ENCODE peak calls at places on chromosomes 13 and 19, in ten cellular contexts. X, Z, I, K, E, J, M, C, N and T are unnamed samples.

GRCh38 chr13:46071590-46072249 is 19.2 kb upstream of the ZC3H13 start:
- DNase-seq in M (peak), I (no peak), N (no peak), C (no peak), Z (no peak), E (no peak), X (no peak), K (no peak), J (no peak), T (no peak)

GRCh38 chr19:10318807-10319426 is 3.1 kb upstream of the FDX2 start:
- DNase-seq in N (no peak), X (no peak), I (no peak), K (no peak), E (no peak), C (no peak), Z (no peak), J (no peak), M (no peak), T (no peak)

GRCh38 chr19:46390866-46391265 is 22.5 kb downstream of the CCDC8 start:
- DNase-seq in E (no peak), M (no peak), K (no peak), J (no peak), I (no peak), Z (no peak), X (no peak), N (no peak), C (peak), T (no peak)

GRCh38 chr19:17294051-17294891 is 9.0 kb downstream of the ABHD8 start:
- DNase-seq in I (no peak), K (peak), E (peak), J (peak), Z (no peak), X (peak), N (peak), C (no peak), M (no peak), T (no peak)

GRCh38 chr13:41004875-41005693 is 14.0 kb downstream of the ELF1 start:
- DNase-seq in X (no peak), K (no peak), I (no peak), C (no peak), E (no peak), J (no peak), N (no peak), Z (no peak), M (no peak), T (no peak)

GRCh38 chr13:52743988-52744387 is 4.4 kb upstream of the CNMD start:
- DNase-seq in E (no peak), I (no peak), M (no peak), Z (no peak), N (no peak), J (no peak), K (no peak), X (no peak), C (no peak), T (no peak)

GRCh38 chr13:43298799-43299198 is 275.4 kb downstream of the DNAJC15 start:
- DNase-seq in M (no peak), Z (no peak), I (no peak), C (no peak), X (no peak), E (no peak), N (no peak), J (no peak), K (no peak), T (no peak)

GRCh38 chr13:27171244-27171829 is at the start of gene USP12:
- DNase-seq in X (peak), K (peak), E (peak), J (peak), N (no peak), M (no peak), C (no peak), I (peak), Z (no peak), T (no peak)

GRCh38 chr13:112769615-112770014 is 79.8 kb downstream of the ATP11A start:
- DNase-seq in J (no peak), I (no peak), N (no peak), M (no peak), E (no peak), K (no peak), C (no peak), X (no peak), Z (peak), T (no peak)

GRCh38 chr19:11535792-11536595 is 2.7 kb upstream of the CNN1 start:
- DNase-seq in I (peak), Z (peak), K (peak), J (peak), X (peak), E (peak), M (peak), C (peak), N (peak), T (peak)

GRCh38 chr13:73880365-73880764 is 253.8 kb downstream of the KLF12 start:
- DNase-seq in X (no peak), I (no peak), Z (no peak), J (no peak), M (no peak), K (no peak), N (no peak), E (no peak), C (no peak), T (no peak)

GRCh38 chr19:16571283-16571682 is 932 bp downstream of the SLC35E1 start:
- DNase-seq in E (no peak), J (no peak), X (no peak), Z (peak), N (no peak), K (no peak), I (no peak), M (peak), C (no peak), T (no peak)

GRCh38 chr19:5707576-5708575 is 12.1 kb downstream of the LONP1 start:
- DNase-seq in E (peak), I (no peak), N (no peak), J (no peak), K (no peak), C (peak), Z (no peak), X (peak), M (no peak), T (no peak)

GRCh38 chr19:13215572-13216380 is 65.6 kb downstream of the IER2 start:
- DNase-seq in I (no peak), Z (no peak), N (no peak), M (peak), E (no peak), K (no peak), X (no peak), J (no peak), C (no peak), T (no peak)

GRCh38 chr13:40476175-40476958 is 190.1 kb downstream of the FOXO1 start:
- DNase-seq in M (peak), N (no peak), X (no peak), E (no peak), K (no peak), Z (no peak), C (no peak), J (no peak), I (no peak), T (no peak)

GRCh38 chr13:101915333-101915732 is 462.9 kb downstream of the ITGBL1 start:
- DNase-seq in E (no peak), K (no peak), J (no peak), M (no peak), I (no peak), X (peak), N (no peak), Z (no peak), C (no peak), T (no peak)

GRCh38 chr13:53953205-53953604 is 924.6 kb downstream of the OLFM4 start:
- DNase-seq in K (no peak), X (no peak), J (no peak), Z (no peak), I (no peak), N (no peak), E (no peak), C (peak), M (no peak), T (no peak)

GRCh38 chr13:30862707-30863106 is 43.4 kb upstream of the MEDAG start:
- DNase-seq in K (peak), E (no peak), M (no peak), I (no peak), N (no peak), C (peak), J (no peak), X (no peak), Z (peak), T (no peak)

GRCh38 chr13:85806553-85807175 is 7.4 kb upstream of the SLITRK6 start:
- DNase-seq in E (peak), J (no peak), C (no peak), N (no peak), M (peak), I (no peak), X (peak), K (no peak), Z (no peak), T (no peak)

GRCh38 chr19:5624154-5624663 is 1.3 kb downstream of the SAFB start:
- DNase-seq in E (no peak), C (peak), Z (peak), M (no peak), K (peak), X (peak), I (no peak), J (peak), N (no peak), T (peak)

GRCh38 chr13:21542563-21542962 is 61.4 kb downstream of the MICU2 start:
- DNase-seq in Z (no peak), E (no peak), I (no peak), M (peak), X (no peak), K (no peak), C (no peak), J (no peak), N (no peak), T (no peak)
- TF ChIP-seq CTCF in Z (no peak), E (no peak), I (no peak), M (no peak), X (no peak), K (no peak), C (no peak), J (no peak), N (no peak), T (no peak)

GRCh38 chr13:23610966-23611486 is 40.8 kb downstream of the TNFRSF19 start:
- DNase-seq in C (no peak), J (no peak), Z (no peak), X (no peak), I (no peak), M (no peak), N (no peak), E (no peak), K (no peak), T (no peak)
- TF ChIP-seq EP300 in C (no peak), J (no peak), Z (no peak), X (no peak), I (no peak), M (no peak), N (no peak), E (no peak), K (no peak), T (no peak)

DNA sequence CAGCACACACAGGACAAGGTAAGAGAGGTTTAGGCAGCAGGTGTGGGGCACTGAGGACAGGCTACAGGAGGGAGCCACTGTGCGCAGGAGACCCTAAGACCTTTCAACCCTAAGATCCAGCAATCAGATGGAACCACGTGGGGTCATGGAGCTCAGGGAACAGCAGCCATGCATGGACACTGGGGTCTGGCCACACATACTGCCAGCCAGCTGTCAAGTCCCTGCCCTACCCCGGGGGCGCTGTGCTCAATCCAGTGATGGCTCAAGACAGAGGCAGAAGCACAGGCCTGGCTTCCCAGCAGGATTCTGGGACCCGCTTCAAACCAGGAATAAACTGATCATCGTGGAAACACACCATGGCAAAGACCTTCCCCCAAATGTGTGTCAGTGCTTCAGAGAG is 25.5 kb upstream of the EPHX3 start:
- DNase-seq in Z (no peak), E (no peak), M (no peak), X (no peak), I (no peak), N (no peak), C (no peak), J (no peak), K (no peak), T (no peak)
- TF ChIP-seq POLR2AphosphoS5 in Z (no peak), E (no peak), M (no peak), X (no peak), I (no peak), N (no peak), C (no peak), J (peak), K (no peak), T (no peak)

DNA sequence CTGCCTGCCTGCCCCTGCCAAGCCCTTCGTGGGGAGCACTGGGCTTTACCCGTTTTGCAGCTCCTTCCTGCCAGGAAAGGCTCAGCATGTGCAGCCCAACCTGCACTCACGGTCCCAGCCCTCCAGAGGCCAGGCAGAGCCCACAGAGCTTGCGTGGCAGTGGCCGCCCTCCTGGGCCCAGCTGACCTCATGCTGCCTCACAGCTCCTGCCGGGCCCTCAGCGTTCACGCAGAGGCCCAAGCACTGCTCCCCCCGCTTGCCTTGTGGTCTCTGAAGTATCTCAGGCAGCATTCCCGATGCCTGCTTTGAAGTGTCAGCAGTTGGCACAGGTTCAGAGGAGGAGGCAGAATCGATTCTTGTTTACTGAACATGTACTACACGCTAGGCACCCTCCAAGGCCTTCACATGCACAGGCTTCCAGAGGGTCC is 32.5 kb downstream of the CAPN12 start:
- DNase-seq in M (no peak), K (peak), E (no peak), C (peak), I (no peak), J (no peak), X (no peak), Z (peak), N (no peak), T (no peak)
- TF ChIP-seq CTCF in M (no peak), K (no peak), E (no peak), C (no peak), I (no peak), J (no peak), X (no peak), Z (no peak), N (peak), T (no peak)

GRCh38 chr19:29805026-29805925 is 6.5 kb upstream of the CCNE1 start:
- DNase-seq in E (no peak), Z (no peak), X (no peak), N (no peak), J (no peak), I (no peak), K (no peak), M (peak), C (no peak), T (no peak)
- TF ChIP-seq EP300 in E (no peak), Z (no peak), X (no peak), N (no peak), J (no peak), I (no peak), K (no peak), M (no peak), C (no peak), T (no peak)

GRCh38 chr19:45038931-45039893 is at the start of gene CLASRP:
- DNase-seq in C (peak), M (peak), X (peak), J (peak), E (peak), I (peak), Z (peak), K (peak), N (peak), T (peak)

GRCh38 chr19:45035755-45036154 is 3.1 kb upstream of the CLASRP start:
- DNase-seq in I (no peak), N (no peak), J (no peak), E (no peak), C (no peak), K (no peak), M (no peak), Z (no peak), X (no peak), T (no peak)

GRCh38 chr19:45041125-45041524 is 2.3 kb downstream of the CLASRP start:
- DNase-seq in X (no peak), J (no peak), K (no peak), N (no peak), E (no peak), M (no peak), I (no peak), Z (no peak), C (no peak), T (no peak)

GRCh38 chr19:45037393-45038169 is 1.3 kb upstream of the CLASRP start:
- DNase-seq in M (no peak), X (no peak), C (no peak), I (no peak), Z (no peak), J (no peak), E (no peak), N (no peak), K (no peak), T (no peak)

GRCh38 chr19:45040059-45040767 is 1.4 kb downstream of the CLASRP start:
- DNase-seq in E (no peak), X (no peak), K (no peak), C (no peak), M (no peak), N (no peak), Z (peak), J (no peak), I (no peak), T (no peak)
- TF ChIP-seq POLR2AphosphoS5 in E (no peak), X (no peak), K (no peak), C (no peak), M (no peak), N (no peak), Z (no peak), J (no peak), I (no peak), T (no peak)

GRCh38 chr13:98300956-98301641 is 124.0 kb upstream of the RNF113B start:
- DNase-seq in K (no peak), Z (no peak), I (no peak), E (no peak), C (no peak), J (no peak), N (no peak), M (peak), X (no peak), T (peak)
- TF ChIP-seq CTCF in K (no peak), Z (no peak), I (no peak), E (no peak), C (no peak), J (no peak), N (no peak), M (peak), X (no peak), T (no peak)

DNA sequence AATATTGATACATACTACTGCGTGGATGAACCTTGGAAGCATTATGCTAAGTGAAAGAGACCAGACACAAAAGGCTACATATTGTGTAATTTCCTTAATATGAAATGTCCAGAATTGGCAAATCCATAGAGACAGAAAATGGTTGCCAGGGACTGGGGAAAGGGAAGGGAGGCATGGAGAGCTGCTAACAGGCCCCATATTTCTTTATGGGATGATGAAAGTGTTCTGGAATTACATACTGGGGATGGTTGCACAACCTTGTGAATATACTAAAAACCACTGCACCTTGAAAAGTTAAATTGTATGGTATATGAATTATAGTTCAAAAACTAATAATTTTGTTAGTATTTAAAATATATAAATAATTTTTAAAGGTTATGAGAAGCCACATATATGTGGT is 3.6 kb downstream of the IFT88 start:
- DNase-seq in Z (no peak), K (no peak), C (no peak), N (no peak), J (no peak), I (no peak), M (no peak), X (no peak), E (no peak), T (no peak)
- TF ChIP-seq EP300 in Z (no peak), K (no peak), C (no peak), N (no peak), J (no peak), I (no peak), M (no peak), X (no peak), E (no peak), T (no peak)